ENCODE peak calls at places on chromosomes 16 and 17, in four cellular contexts. H is hepatocyte, M is OCI-LY7, Q is GM23338. D is an unnamed sample.

GRCh38 chr16:65521685-65522338 is 399.9 kb upstream of the CDH11 start:
- DNase-seq in H (no peak), M (no peak), Q (peak), D (peak)

GRCh38 chr17:15260376-15261062 is 4.6 kb downstream of the PMP22 start:
- DNase-seq in H (peak), M (no peak), Q (peak), D (peak)

GRCh38 chr17:78865682-78866390 is 25.2 kb upstream of the USP36 start:
- DNase-seq in H (peak), M (peak), Q (peak), D (peak)

GRCh38 chr17:1455291-1455747 is 713 bp downstream of the CRK start:
- DNase-seq in H (peak), M (peak), Q (peak), D (peak)

GRCh38 chr17:29929544-29930398 is at the start of gene SSH2:
- DNase-seq in H (peak), M (peak), Q (peak), D (peak)

GRCh38 chr17:15963670-15964110 is 18.8 kb downstream of the ADORA2B start:
- DNase-seq in H (no peak), M (no peak), Q (no peak), D (peak)

GRCh38 chr17:82917656-82918345 is 78.0 kb upstream of the ZNF750 start:
- DNase-seq in H (no peak), M (peak), Q (peak), D (no peak)

GRCh38 chr16:85491798-85492616 is 121.1 kb upstream of the GSE1 start:
- DNase-seq in H (peak), M (no peak), Q (peak), D (peak)

GRCh38 chr17:75300280-75300679 is 11.0 kb upstream of the SLC25A19 start:
- DNase-seq in H (no peak), M (no peak), Q (no peak), D (no peak)

GRCh38 chr16:85676466-85676865 is 12.3 kb downstream of the GINS2 start:
- DNase-seq in H (no peak), M (no peak), Q (no peak), D (no peak)

GRCh38 chr16:64250866-64251265 is 871.0 kb downstream of the CDH11 start:
- DNase-seq in H (no peak), M (no peak), Q (no peak), D (peak)

GRCh38 chr17:7561028-7561575 is 617 bp upstream of the SENP3 start:
- DNase-seq in H (peak), M (peak), Q (peak), D (peak)

GRCh38 chr16:25097304-25097988 is 14.1 kb upstream of the LCMT1 start:
- DNase-seq in H (no peak), M (no peak), Q (no peak), D (peak)

GRCh38 chr17:75979705-75980187 is 706 bp downstream of the TEN1 start:
- DNase-seq in H (no peak), M (no peak), Q (no peak), D (peak)

GRCh38 chr16:24156777-24157176 is 99.4 kb upstream of the CACNG3 start:
- DNase-seq in H (no peak), M (no peak), Q (no peak), D (peak)

GRCh38 chr16:53429221-53429943 is 4.9 kb upstream of the RBL2 start:
- DNase-seq in H (peak), M (no peak), Q (no peak), D (peak)

GRCh38 chr16:67992661-67993206 is 6.5 kb downstream of the DPEP2 start:
- DNase-seq in H (no peak), M (no peak), Q (peak), D (no peak)

GRCh38 chr16:12336158-12336557 is 359.6 kb downstream of the SNX29 start:
- DNase-seq in H (no peak), M (no peak), Q (no peak), D (no peak)

GRCh38 chr17:67021718-67022450 is 22.5 kb upstream of the CACNG1 start:
- DNase-seq in H (no peak), M (no peak), Q (no peak), D (no peak)

GRCh38 chr17:3472137-3472536 is 518 bp upstream of the SPATA22 start:
- DNase-seq in H (no peak), M (no peak), Q (no peak), D (no peak)

GRCh38 chr17:3469529-3469928 is 2.1 kb downstream of the SPATA22 start:
- DNase-seq in H (no peak), M (no peak), Q (no peak), D (no peak)

GRCh38 chr17:3475155-3475808 is 515 bp upstream of the ASPA start:
- DNase-seq in H (no peak), M (no peak), Q (no peak), D (no peak)

GRCh38 chr17:3474212-3474611 is 1.6 kb upstream of the ASPA start:
- DNase-seq in H (peak), M (no peak), Q (no peak), D (no peak)

GRCh38 chr17:3471599-3471998 is at the start of gene SPATA22:
- DNase-seq in H (no peak), M (no peak), Q (no peak), D (no peak)
- H2AFZ ChIP-seq in H (no peak), M (no peak), Q (peak), D (no peak)

GRCh38 chr17:48612456-48612853 is 1.6 kb upstream of the HOXB7 start:
- DNase-seq in H (no peak), M (peak), Q (no peak), D (no peak)
- H2AFZ ChIP-seq in H (peak), M (peak), Q (no peak), D (no peak)

GRCh38 chr17:71458322-71458721 is 662.5 kb upstream of the SOX9 start:
- DNase-seq in H (no peak), M (no peak), Q (no peak), D (no peak)
- H2AFZ ChIP-seq in H (no peak), M (no peak), Q (peak), D (no peak)

DNA sequence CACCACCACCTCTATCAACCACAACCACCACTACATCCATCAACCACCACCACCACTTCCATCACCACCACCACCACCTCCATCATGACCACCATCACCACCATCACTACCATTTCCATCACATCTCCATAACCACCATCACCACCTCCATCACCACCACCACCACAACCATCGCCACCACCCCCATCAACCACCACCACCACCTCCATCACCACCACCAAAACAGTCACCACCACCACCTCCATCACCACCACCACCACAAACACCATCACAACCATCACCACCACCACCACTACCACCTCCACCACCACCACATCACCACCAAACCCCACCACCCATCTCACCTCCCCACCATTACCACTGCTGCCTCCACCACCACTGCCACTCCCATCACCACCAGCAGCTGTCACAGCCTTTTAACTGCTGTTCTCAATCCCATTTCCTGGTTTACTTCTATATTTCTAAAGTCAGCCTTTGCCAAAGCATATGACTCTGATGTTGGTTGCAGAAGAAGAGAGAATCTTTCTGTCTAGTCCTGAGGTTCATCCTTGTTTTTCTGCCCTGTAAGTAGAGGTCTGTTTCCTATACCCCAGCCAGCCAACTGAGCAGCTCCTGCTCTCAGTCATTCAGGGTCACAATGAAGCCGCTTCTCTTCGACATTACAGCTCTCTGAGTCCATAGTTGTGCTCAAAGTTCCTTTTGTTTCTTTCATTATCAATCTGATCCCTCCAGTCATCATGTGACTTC is 14.0 kb downstream of the MARCHF10 start:
- DNase-seq in H (no peak), M (no peak), Q (no peak), D (no peak)
- H2AFZ ChIP-seq in H (no peak), M (no peak), Q (no peak), D (no peak)

GRCh38 chr17:27654654-27655524 is 23.9 kb downstream of the LGALS9 start:
- DNase-seq in H (peak), M (peak), Q (peak), D (peak)
- H2AFZ ChIP-seq in H (no peak), M (peak), Q (peak), D (no peak)

D was measured in astrocyte.